ENCODE peak calls at places on chromosomes 4 and X, in five cellular contexts. One of them, this sample, is unnamed.

GRCh38 chrX:69031971-69032391 is 133.3 kb downstream of the PJA1 start:
- DNase-seq in suprapubic skin: no peak
- DNase-seq in astrocyte of the spinal cord: no peak
- DNase-seq in fibroblast of lung: peak; percentile 24
- DNase-seq in sigmoid colon: no peak
- DNase-seq in this sample: no peak

GRCh38 chr4:112284662-112285411 is 867 bp downstream of the TIFA start:
- DNase-seq in fibroblast of lung: peak; percentile 31
- DNase-seq in suprapubic skin: no peak
- DNase-seq in sigmoid colon: no peak
- DNase-seq in astrocyte of the spinal cord: peak; percentile 39
- DNase-seq in this sample: peak; percentile 56

GRCh38 chr4:20327808-20328207 is 76.1 kb downstream of the SLIT2 start:
- DNase-seq in astrocyte of the spinal cord: no peak
- DNase-seq in sigmoid colon: no peak
- DNase-seq in fibroblast of lung: no peak
- DNase-seq in suprapubic skin: no peak
- DNase-seq in this sample: no peak

GRCh38 chr4:182245541-182246245 is 2.5 kb downstream of the TENM3 start:
- DNase-seq in astrocyte of the spinal cord: no peak
- DNase-seq in suprapubic skin: no peak
- DNase-seq in fibroblast of lung: peak; percentile 40
- DNase-seq in sigmoid colon: no peak
- DNase-seq in this sample: no peak

GRCh38 chr4:145541266-145541770 is 59.7 kb downstream of the SMAD1 start:
- DNase-seq in astrocyte of the spinal cord: no peak
- DNase-seq in fibroblast of lung: no peak
- DNase-seq in suprapubic skin: no peak
- DNase-seq in sigmoid colon: no peak
- DNase-seq in this sample: no peak

GRCh38 chr4:79597266-79597665 is 189.2 kb upstream of the GK2 start:
- DNase-seq in suprapubic skin: no peak
- DNase-seq in fibroblast of lung: peak; percentile 69
- DNase-seq in astrocyte of the spinal cord: peak; percentile 54
- DNase-seq in sigmoid colon: no peak
- DNase-seq in this sample: no peak

GRCh38 chrX:137031517-137032377 is 2.0 kb downstream of the GPR101 start:
- DNase-seq in suprapubic skin: no peak
- DNase-seq in sigmoid colon: no peak
- DNase-seq in astrocyte of the spinal cord: peak; percentile 32
- DNase-seq in fibroblast of lung: peak; percentile 18
- DNase-seq in this sample: no peak

GRCh38 chrX:8548446-8548845 is 83.8 kb downstream of the VCX3B start:
- DNase-seq in sigmoid colon: no peak
- DNase-seq in fibroblast of lung: peak; percentile 22
- DNase-seq in astrocyte of the spinal cord: no peak
- DNase-seq in suprapubic skin: no peak
- DNase-seq in this sample: no peak

GRCh38 chr4:153976954-153977353 is 188.1 kb upstream of the SFRP2 start:
- DNase-seq in fibroblast of lung: peak; percentile 2
- DNase-seq in sigmoid colon: no peak
- DNase-seq in astrocyte of the spinal cord: no peak
- DNase-seq in suprapubic skin: no peak
- DNase-seq in this sample: no peak

GRCh38 chr4:57077550-57078311 is 32.5 kb downstream of the IGFBP7 start:
- DNase-seq in suprapubic skin: no peak
- DNase-seq in sigmoid colon: no peak
- DNase-seq in fibroblast of lung: peak; percentile 95
- DNase-seq in astrocyte of the spinal cord: peak; percentile 82
- DNase-seq in this sample: no peak

GRCh38 chr4:151744614-151745013 is 16.2 kb downstream of the GATB start:
- DNase-seq in fibroblast of lung: peak; percentile 96
- DNase-seq in sigmoid colon: no peak
- DNase-seq in suprapubic skin: no peak
- DNase-seq in astrocyte of the spinal cord: peak; percentile 93
- DNase-seq in this sample: no peak

GRCh38 chr4:112379306-112379705 is 82.1 kb downstream of the ALPK1 start:
- DNase-seq in suprapubic skin: no peak
- DNase-seq in fibroblast of lung: peak; percentile 4
- DNase-seq in astrocyte of the spinal cord: no peak
- DNase-seq in sigmoid colon: no peak
- DNase-seq in this sample: no peak

GRCh38 chrX:110786486-110786885 is 9.1 kb downstream of the CHRDL1 start:
- DNase-seq in fibroblast of lung: peak; percentile 92
- DNase-seq in astrocyte of the spinal cord: peak; percentile 73
- DNase-seq in suprapubic skin: no peak
- DNase-seq in sigmoid colon: no peak
- DNase-seq in this sample: no peak

GRCh38 chr4:23455482-23455881 is 434.4 kb downstream of the PPARGC1A start:
- DNase-seq in sigmoid colon: no peak
- DNase-seq in astrocyte of the spinal cord: no peak
- DNase-seq in suprapubic skin: no peak
- DNase-seq in fibroblast of lung: peak; percentile 14
- DNase-seq in this sample: peak; percentile 0

GRCh38 chr4:183905081-183905592 is at the start of gene STOX2:
- DNase-seq in astrocyte of the spinal cord: peak; percentile 40
- DNase-seq in fibroblast of lung: peak; percentile 50
- DNase-seq in suprapubic skin: peak; percentile 84
- DNase-seq in sigmoid colon: peak; percentile 80
- DNase-seq in this sample: peak; percentile 41

GRCh38 chr4:55358668-55359067 is 12.6 kb downstream of the SRD5A3 start:
- DNase-seq in suprapubic skin: no peak
- DNase-seq in astrocyte of the spinal cord: peak; percentile 67
- DNase-seq in fibroblast of lung: peak; percentile 84
- DNase-seq in sigmoid colon: no peak
- DNase-seq in this sample: no peak

GRCh38 chrX:24498181-24498580 is 33.1 kb downstream of the PDK3 start:
- DNase-seq in suprapubic skin: no peak
- DNase-seq in sigmoid colon: peak; percentile 74
- DNase-seq in fibroblast of lung: peak; percentile 7
- DNase-seq in astrocyte of the spinal cord: peak; percentile 23
- DNase-seq in this sample: no peak

GRCh38 chrX:7077241-7077909 is 70.1 kb upstream of the STS start:
- DNase-seq in suprapubic skin: no peak
- DNase-seq in astrocyte of the spinal cord: no peak
- DNase-seq in sigmoid colon: no peak
- DNase-seq in fibroblast of lung: no peak
- DNase-seq in this sample: no peak

GRCh38 chrX:20378291-20378920 is 111.7 kb upstream of the RPS6KA3 start:
- DNase-seq in fibroblast of lung: peak; percentile 55
- DNase-seq in suprapubic skin: no peak
- DNase-seq in astrocyte of the spinal cord: no peak
- DNase-seq in sigmoid colon: no peak
- DNase-seq in this sample: no peak

GRCh38 chrX:1452497-1453389 is at the start of gene ASMTL:
- DNase-seq in astrocyte of the spinal cord: peak; percentile 99
- DNase-seq in sigmoid colon: peak; percentile 100
- DNase-seq in suprapubic skin: peak; percentile 100
- DNase-seq in fibroblast of lung: peak; percentile 94
- DNase-seq in this sample: peak; percentile 84

GRCh38 chr4:12933760-12934221 is 550.3 kb downstream of the RAB28 start:
- DNase-seq in sigmoid colon: no peak
- DNase-seq in astrocyte of the spinal cord: no peak
- DNase-seq in fibroblast of lung: no peak
- DNase-seq in suprapubic skin: no peak
- DNase-seq in this sample: no peak

GRCh38 chrX:134670241-134670811 is 12.1 kb upstream of the PLAC1 start:
- DNase-seq in sigmoid colon: no peak
- DNase-seq in fibroblast of lung: peak; percentile 92
- DNase-seq in astrocyte of the spinal cord: peak; percentile 79
- DNase-seq in suprapubic skin: no peak
- DNase-seq in this sample: no peak

GRCh38 chrX:94302446-94302845 is 628.4 kb downstream of the FAM133A start:
- DNase-seq in astrocyte of the spinal cord: no peak
- DNase-seq in sigmoid colon: no peak
- DNase-seq in suprapubic skin: no peak
- DNase-seq in fibroblast of lung: no peak
- DNase-seq in this sample: no peak

GRCh38 chrX:126551725-126552312 is 795 bp downstream of the DCAF12L1 start:
- DNase-seq in astrocyte of the spinal cord: no peak
- DNase-seq in sigmoid colon: no peak
- DNase-seq in suprapubic skin: no peak
- DNase-seq in fibroblast of lung: no peak
- DNase-seq in this sample: no peak

GRCh38 chr4:162984621-162985020 is 182.1 kb downstream of the NAF1 start:
- DNase-seq in sigmoid colon: no peak
- DNase-seq in fibroblast of lung: no peak
- DNase-seq in suprapubic skin: no peak
- DNase-seq in astrocyte of the spinal cord: no peak
- DNase-seq in this sample: no peak

DNA sequence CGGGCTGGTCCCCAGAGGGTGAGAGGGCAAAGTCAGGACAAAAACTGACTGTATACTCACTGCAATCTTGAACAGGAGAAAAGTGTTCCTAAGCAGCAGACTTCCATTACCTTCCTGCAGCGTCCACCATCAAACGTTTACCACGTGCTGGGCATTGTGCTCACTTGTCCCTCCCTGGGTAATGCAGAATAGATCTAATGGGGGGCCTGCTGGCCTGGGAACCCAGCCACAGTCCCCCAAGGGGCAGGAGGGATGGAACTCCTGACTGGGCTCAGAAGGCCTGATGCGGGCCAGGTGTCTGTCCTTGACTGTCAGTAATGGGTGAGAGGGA is 37.6 kb upstream of the FAM156A start:
- DNase-seq in suprapubic skin: no peak
- DNase-seq in astrocyte of the spinal cord: no peak
- DNase-seq in sigmoid colon: no peak
- DNase-seq in fibroblast of lung: no peak
- DNase-seq in this sample: no peak
- H3K4me3 ChIP-seq in suprapubic skin: peak overlapping the region; percentile 53
- H3K4me3 ChIP-seq in astrocyte of the spinal cord: peak overlapping the region; percentile 72
- H3K4me3 ChIP-seq in sigmoid colon: peak overlapping the region; percentile 36
- H3K4me3 ChIP-seq in fibroblast of lung: no peak overlapping the region
- H3K4me3 ChIP-seq in this sample: peak overlapping the region; percentile 79

GRCh38 chrX:148134578-148134977 is 153.4 kb downstream of the FMR1NB start:
- DNase-seq in astrocyte of the spinal cord: no peak
- DNase-seq in sigmoid colon: no peak
- DNase-seq in suprapubic skin: no peak
- DNase-seq in fibroblast of lung: no peak
- DNase-seq in this sample: no peak

GRCh38 chrX:148135738-148136137 is 154.6 kb downstream of the FMR1NB start:
- DNase-seq in sigmoid colon: no peak
- DNase-seq in suprapubic skin: no peak
- DNase-seq in fibroblast of lung: peak; percentile 12
- DNase-seq in astrocyte of the spinal cord: peak; percentile 1
- DNase-seq in this sample: no peak

DNA sequence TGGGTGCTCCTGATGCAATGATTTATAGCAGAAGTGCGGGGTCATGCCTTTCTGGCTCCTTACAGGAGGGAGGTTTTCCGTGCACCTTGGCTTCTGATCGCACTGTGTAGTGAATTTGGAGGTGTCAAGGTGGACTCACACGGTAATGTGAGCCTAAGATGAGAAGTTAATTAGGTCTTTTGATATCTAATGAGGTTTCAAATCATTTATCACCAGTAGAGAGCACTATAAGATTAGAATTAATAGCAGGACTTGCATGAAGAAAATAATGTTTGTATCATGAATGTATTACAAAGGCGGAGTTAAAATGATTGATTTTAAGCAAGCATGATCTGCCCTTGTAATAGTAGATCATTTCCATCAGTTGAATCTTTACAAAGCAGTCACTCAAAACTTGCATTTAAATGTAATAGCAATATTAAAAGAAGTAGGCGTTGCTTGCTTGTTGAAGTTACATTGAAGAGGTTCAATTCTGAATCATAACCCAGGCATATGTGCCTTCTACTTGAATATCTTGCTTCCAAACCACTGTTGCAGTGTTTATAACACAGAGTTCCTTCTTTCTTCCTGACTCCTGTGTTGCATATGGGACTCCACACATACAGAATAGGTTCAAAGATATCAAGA is 152.1 kb downstream of the FMR1NB start:
- DNase-seq in suprapubic skin: no peak
- DNase-seq in fibroblast of lung: no peak
- DNase-seq in astrocyte of the spinal cord: peak; percentile 6
- DNase-seq in sigmoid colon: no peak
- DNase-seq in this sample: no peak
- TF ChIP-seq CTCF in suprapubic skin: no peak
- TF ChIP-seq CTCF in fibroblast of lung: no peak
- TF ChIP-seq CTCF in astrocyte of the spinal cord: no peak
- TF ChIP-seq CTCF in sigmoid colon: no peak
- TF ChIP-seq CTCF in this sample: peak; percentile 25

DNA sequence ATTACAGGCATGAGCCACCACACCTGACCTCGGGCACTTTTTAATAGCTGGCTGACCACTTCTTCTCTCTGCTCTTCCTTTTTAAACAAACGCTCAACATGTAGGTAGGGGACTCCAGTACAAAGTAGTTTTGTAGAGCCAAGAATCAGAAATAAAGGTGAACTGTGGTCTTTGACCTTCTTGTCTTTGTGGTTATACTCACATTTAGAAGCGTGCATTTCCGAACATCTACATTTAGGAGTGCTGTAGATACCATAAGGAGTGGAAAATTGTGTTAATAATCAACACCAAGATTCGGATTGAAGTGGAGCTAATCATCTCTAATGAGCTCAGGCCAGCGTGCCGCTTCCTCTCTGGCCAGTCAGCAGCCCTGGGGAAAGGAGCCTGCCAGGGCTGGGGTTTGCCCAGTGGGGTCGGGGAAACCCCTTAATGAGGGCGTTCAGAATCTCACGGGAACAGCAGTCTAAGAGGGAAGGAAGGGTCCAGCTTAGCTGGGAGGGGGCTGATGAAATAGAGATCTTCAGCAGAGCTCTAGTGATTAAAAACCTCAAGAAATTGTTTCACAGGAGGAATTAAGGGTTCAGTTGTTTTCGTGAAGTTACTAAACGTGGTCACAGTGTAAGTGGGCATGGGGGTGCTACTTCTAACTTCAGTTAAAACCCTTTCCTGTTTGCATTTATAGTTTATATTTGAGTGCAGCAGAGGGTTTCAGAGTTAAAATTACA is 81.2 kb downstream of the GAB1 start:
- DNase-seq in suprapubic skin: no peak
- DNase-seq in fibroblast of lung: no peak
- DNase-seq in astrocyte of the spinal cord: no peak
- DNase-seq in sigmoid colon: no peak
- DNase-seq in this sample: no peak
- H3K4me3 ChIP-seq in suprapubic skin: no peak overlapping the region
- H3K4me3 ChIP-seq in fibroblast of lung: no peak overlapping the region
- H3K4me3 ChIP-seq in astrocyte of the spinal cord: no peak overlapping the region
- H3K4me3 ChIP-seq in sigmoid colon: no peak overlapping the region
- H3K4me3 ChIP-seq in this sample: no peak overlapping the region

DNA sequence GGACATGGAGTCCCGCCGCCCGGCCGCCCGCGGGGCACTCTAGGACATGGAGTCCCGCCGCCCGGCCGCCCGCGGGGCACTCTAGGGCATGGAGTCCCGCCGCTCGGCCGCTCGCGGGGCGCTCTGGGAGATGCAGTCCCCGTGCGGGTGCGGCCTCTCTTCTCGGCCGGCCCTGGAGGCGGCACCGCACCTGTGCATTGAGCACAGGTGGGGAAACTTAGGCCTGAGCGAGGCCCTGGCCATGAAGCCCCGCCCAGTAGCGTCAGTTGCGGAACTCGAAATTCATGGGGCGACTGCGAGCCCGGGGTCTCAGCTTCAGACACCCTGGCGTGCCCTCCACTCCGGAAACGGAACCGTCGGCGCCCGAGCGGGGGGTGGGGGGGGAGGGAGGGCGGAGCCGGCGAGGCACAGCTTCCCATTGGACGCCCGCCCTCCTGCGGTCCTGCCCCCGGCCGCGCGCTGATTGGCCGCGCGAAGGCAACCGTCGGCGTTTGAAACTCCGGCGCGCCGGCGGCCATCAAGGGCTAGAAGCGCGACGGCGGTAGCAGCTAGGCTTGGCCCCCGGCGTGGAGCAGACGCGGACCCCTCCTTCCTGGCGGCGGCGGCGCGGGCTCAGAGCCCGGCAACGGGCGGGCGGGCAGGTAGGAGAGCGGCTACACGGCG is at the start of the genes TACC3 and TMEM129:
- DNase-seq in sigmoid colon: peak; percentile 96
- DNase-seq in suprapubic skin: peak; percentile 96
- DNase-seq in fibroblast of lung: peak; percentile 85
- DNase-seq in astrocyte of the spinal cord: peak; percentile 92
- DNase-seq in this sample: peak; percentile 97
- TF ChIP-seq CTCF in sigmoid colon: no peak
- TF ChIP-seq CTCF in suprapubic skin: no peak
- TF ChIP-seq CTCF in fibroblast of lung: no peak
- TF ChIP-seq CTCF in astrocyte of the spinal cord: no peak
- TF ChIP-seq CTCF in this sample: no peak